ENCODE peak calls at places on chromosomes 6 and 20, in ten cellular contexts. J, V, B, R, P, T, H, G, C and Y are unnamed samples.

GRCh38 chr20:44215125-44215524 is 4.6 kb upstream of the OSER1 start:
- DNase-seq in G (peak), R (peak), H (peak), C (peak), J (peak), P (no peak), V (no peak), T (peak), B (peak), Y (peak)

GRCh38 chr20:3080939-3081388 is 3.6 kb downstream of the AVP start:
- DNase-seq in R (no peak), H (no peak), C (peak), P (no peak), B (no peak), V (no peak), T (no peak), J (no peak), G (peak), Y (peak)

GRCh38 chr6:134119481-134119880 is 67.1 kb upstream of the SLC2A12 start:
- DNase-seq in H (no peak), B (no peak), T (no peak), G (no peak), J (no peak), R (no peak), P (no peak), C (no peak), V (no peak), Y (no peak)

GRCh38 chr6:43702522-43703440 is 15.2 kb upstream of the MRPS18A start:
- DNase-seq in P (peak), H (peak), V (no peak), B (peak), J (no peak), C (peak), R (peak), G (peak), T (peak), Y (peak)

GRCh38 chr6:107786179-107786578 is 37.9 kb downstream of the SCML4 start:
- DNase-seq in V (no peak), B (no peak), T (no peak), G (no peak), C (no peak), P (no peak), J (peak), R (no peak), H (no peak), Y (no peak)

GRCh38 chr6:55047433-55048044 is 126.8 kb upstream of the HCRTR2 start:
- DNase-seq in B (peak), T (no peak), G (no peak), C (peak), H (no peak), V (no peak), J (no peak), R (no peak), P (no peak), Y (no peak)

GRCh38 chr6:105431226-105431625 is 28.3 kb upstream of the PREP start:
- DNase-seq in C (peak), J (no peak), B (peak), V (no peak), R (peak), P (no peak), G (peak), T (no peak), H (peak), Y (no peak)

GRCh38 chr20:36273414-36274247 is 32.5 kb upstream of the DLGAP4 start:
- DNase-seq in C (peak), J (no peak), V (peak), G (peak), R (no peak), H (peak), T (no peak), P (no peak), B (peak), Y (no peak)

GRCh38 chr20:43894531-43894930 is 20.1 kb upstream of the TOX2 start:
- DNase-seq in V (no peak), R (no peak), G (no peak), J (no peak), H (no peak), B (no peak), P (no peak), C (peak), T (no peak), Y (no peak)

GRCh38 chr6:35247642-35248231 is 11.8 kb upstream of the ZNF76 start:
- DNase-seq in V (no peak), C (no peak), H (no peak), T (no peak), G (no peak), P (no peak), B (no peak), R (no peak), J (no peak), Y (no peak)

GRCh38 chr20:38726849-38727601 is 2.7 kb downstream of the SLC32A1 start:
- DNase-seq in H (peak), V (no peak), G (peak), P (no peak), R (peak), T (no peak), J (peak), C (no peak), B (peak), Y (no peak)

GRCh38 chr20:56676001-56676400 is 46.9 kb downstream of the TFAP2C start:
- DNase-seq in T (no peak), J (no peak), V (no peak), P (no peak), C (no peak), B (peak), R (no peak), G (no peak), H (peak), Y (no peak)

GRCh38 chr6:33785766-33786165 is 3.2 kb downstream of the LEMD2 start:
- DNase-seq in R (no peak), P (peak), H (no peak), T (peak), G (peak), C (peak), J (no peak), V (no peak), B (no peak), Y (no peak)

GRCh38 chr6:2436391-2437154 is 191.2 kb upstream of the GMDS start:
- DNase-seq in P (no peak), H (no peak), B (no peak), V (no peak), C (no peak), R (no peak), T (no peak), J (no peak), G (no peak), Y (no peak)

GRCh38 chr6:56729719-56730118 is 87.0 kb upstream of the DST start:
- DNase-seq in J (no peak), C (peak), H (no peak), T (peak), P (peak), G (peak), R (no peak), B (no peak), V (peak), Y (no peak)

GRCh38 chr6:169589699-169590257 is 112.1 kb downstream of the WDR27 start:
- DNase-seq in C (peak), B (no peak), V (peak), G (no peak), H (no peak), J (no peak), T (peak), R (no peak), P (no peak), Y (no peak)

GRCh38 chr6:68108243-68108835 is 526.7 kb upstream of the ADGRB3 start:
- DNase-seq in B (no peak), R (no peak), G (peak), P (peak), T (peak), J (no peak), C (peak), V (no peak), H (no peak), Y (no peak)

GRCh38 chr20:51862796-51863195 is 60.5 kb upstream of the SALL4 start:
- DNase-seq in J (no peak), R (no peak), V (no peak), C (peak), H (no peak), P (no peak), B (no peak), T (peak), G (no peak), Y (no peak)

GRCh38 chr6:36032245-36032644 is 4.6 kb downstream of the MAPK14 start:
- DNase-seq in H (no peak), B (peak), R (no peak), V (no peak), J (no peak), P (no peak), T (no peak), C (no peak), G (no peak), Y (no peak)

GRCh38 chr6:129672883-129673631 is 36.9 kb downstream of the ARHGAP18 start:
- DNase-seq in B (peak), P (no peak), H (no peak), G (peak), C (peak), V (peak), R (no peak), J (no peak), T (peak), Y (no peak)

GRCh38 chr6:124007915-124008688 is 204.4 kb downstream of the NKAIN2 start:
- DNase-seq in G (no peak), R (no peak), P (no peak), J (no peak), H (no peak), T (no peak), B (no peak), V (no peak), C (no peak), Y (no peak)

GRCh38 chr6:149314325-149314724 is 3.2 kb upstream of the TAB2 start:
- DNase-seq in B (no peak), R (no peak), G (no peak), J (no peak), T (no peak), H (no peak), V (no peak), P (no peak), C (no peak), Y (no peak)

GRCh38 chr6:142903806-142904205 is 41.2 kb downstream of the HIVEP2 start:
- DNase-seq in V (no peak), J (no peak), H (no peak), R (no peak), T (peak), P (no peak), C (peak), B (peak), G (peak), Y (no peak)

GRCh38 chr6:158416841-158417759 is 104.8 kb downstream of the TULP4 start:
- DNase-seq in P (no peak), V (no peak), T (peak), B (no peak), G (no peak), J (no peak), H (no peak), C (peak), R (no peak), Y (no peak)

GRCh38 chr6:25991785-25992412 is 29.3 kb downstream of the TRIM38 start:
- DNase-seq in C (peak), B (peak), R (peak), G (peak), V (peak), J (peak), T (peak), P (no peak), H (peak), Y (peak)

GRCh38 chr6:151765444-151765886 is 42.0 kb upstream of the ESR1 start:
- DNase-seq in G (peak), V (peak), T (peak), B (peak), C (peak), P (peak), H (peak), R (peak), J (peak), Y (peak)

GRCh38 chr20:1533059-1533458 is 24.4 kb downstream of the SIRPD start:
- DNase-seq in V (no peak), R (no peak), B (peak), G (no peak), T (no peak), C (no peak), H (no peak), J (no peak), P (no peak), Y (no peak)

GRCh38 chr6:107637914-107638313 is 148.0 kb downstream of the SOBP start:
- DNase-seq in J (no peak), H (no peak), C (no peak), R (no peak), T (no peak), V (no peak), P (no peak), B (no peak), G (no peak), Y (no peak)

GRCh38 chr6:33668914-33669313 is 42.6 kb downstream of the UQCC2 start:
- DNase-seq in G (no peak), P (no peak), V (no peak), R (no peak), H (peak), J (peak), T (no peak), B (no peak), C (no peak), Y (no peak)

GRCh38 chr6:20403766-20404640 is 2.3 kb downstream of the E2F3 start:
- DNase-seq in V (peak), R (peak), T (peak), C (peak), J (peak), H (peak), G (peak), P (no peak), B (peak), Y (no peak)

GRCh38 chr20:532530-532929 is 11.1 kb downstream of the CSNK2A1 start:
- DNase-seq in G (no peak), P (no peak), R (no peak), V (no peak), B (no peak), C (no peak), T (no peak), J (no peak), H (no peak), Y (no peak)

GRCh38 chr20:19973920-19974620 is 43.1 kb upstream of the NAA20 start:
- DNase-seq in G (peak), H (no peak), C (peak), J (no peak), T (peak), R (no peak), P (no peak), B (peak), V (no peak), Y (peak)

GRCh38 chr6:13763740-13764381 is 50.5 kb downstream of the MCUR1 start:
- DNase-seq in P (no peak), G (no peak), J (no peak), R (no peak), V (no peak), T (no peak), B (peak), H (no peak), C (no peak), Y (no peak)

GRCh38 chr6:40443842-40444241 is 143.3 kb downstream of the LRFN2 start:
- DNase-seq in T (no peak), G (no peak), J (no peak), P (no peak), R (no peak), B (no peak), C (no peak), H (no peak), V (no peak), Y (no peak)
- TF ChIP-seq CTCF in T (no peak), G (no peak), J (no peak), P (no peak), R (no peak), B (no peak), C (no peak), H (no peak), V (no peak), Y (no peak)

DNA sequence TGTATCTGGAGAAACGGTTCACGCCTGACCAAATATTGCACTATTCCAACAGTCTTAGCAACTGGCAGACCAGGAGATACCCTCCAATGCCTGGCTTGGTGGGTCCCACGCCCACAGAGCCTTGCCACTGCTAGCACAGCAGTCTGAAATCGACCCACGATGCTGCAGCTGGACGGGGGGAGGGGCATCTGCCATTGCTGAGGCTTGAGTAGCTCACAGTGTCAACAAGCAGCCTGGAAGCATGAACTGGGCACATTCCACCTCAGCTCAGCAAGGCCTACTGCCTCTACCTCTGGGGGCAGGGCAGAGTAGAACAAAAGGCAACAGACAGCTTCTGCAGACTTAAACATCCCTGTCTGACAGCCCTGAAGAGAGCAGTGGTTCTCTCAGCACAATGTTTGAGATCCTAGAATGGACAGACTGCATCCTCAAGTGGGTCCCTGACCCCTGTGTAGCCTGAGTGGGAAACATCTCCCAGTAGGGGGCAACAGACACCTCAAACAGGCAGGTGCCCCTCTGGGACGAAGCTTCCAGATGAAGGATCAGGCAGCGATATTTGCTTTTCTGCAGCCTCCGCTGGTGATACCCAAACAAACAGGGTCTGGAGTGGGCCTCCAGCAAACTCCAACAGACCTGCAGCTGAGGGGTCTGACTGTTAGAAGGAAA is 90.0 kb upstream of the ECI2 start:
- DNase-seq in T (peak), C (peak), R (peak), J (no peak), V (no peak), B (peak), P (no peak), G (no peak), H (no peak), Y (no peak)
- H3K4me3 ChIP-seq in T (no peak), C (no peak), R (no peak), J (no peak), V (no peak), B (no peak), P (no peak), G (no peak), H (no peak), Y (no peak)

GRCh38 chr6:37607949-37608348 is 89.7 kb downstream of the MDGA1 start:
- DNase-seq in T (peak), V (no peak), G (peak), R (peak), P (no peak), H (no peak), C (peak), B (peak), J (no peak), Y (no peak)
- TF ChIP-seq CTCF in T (peak), V (no peak), G (peak), R (peak), P (peak), H (peak), C (peak), B (peak), J (no peak), Y (no peak)

DNA sequence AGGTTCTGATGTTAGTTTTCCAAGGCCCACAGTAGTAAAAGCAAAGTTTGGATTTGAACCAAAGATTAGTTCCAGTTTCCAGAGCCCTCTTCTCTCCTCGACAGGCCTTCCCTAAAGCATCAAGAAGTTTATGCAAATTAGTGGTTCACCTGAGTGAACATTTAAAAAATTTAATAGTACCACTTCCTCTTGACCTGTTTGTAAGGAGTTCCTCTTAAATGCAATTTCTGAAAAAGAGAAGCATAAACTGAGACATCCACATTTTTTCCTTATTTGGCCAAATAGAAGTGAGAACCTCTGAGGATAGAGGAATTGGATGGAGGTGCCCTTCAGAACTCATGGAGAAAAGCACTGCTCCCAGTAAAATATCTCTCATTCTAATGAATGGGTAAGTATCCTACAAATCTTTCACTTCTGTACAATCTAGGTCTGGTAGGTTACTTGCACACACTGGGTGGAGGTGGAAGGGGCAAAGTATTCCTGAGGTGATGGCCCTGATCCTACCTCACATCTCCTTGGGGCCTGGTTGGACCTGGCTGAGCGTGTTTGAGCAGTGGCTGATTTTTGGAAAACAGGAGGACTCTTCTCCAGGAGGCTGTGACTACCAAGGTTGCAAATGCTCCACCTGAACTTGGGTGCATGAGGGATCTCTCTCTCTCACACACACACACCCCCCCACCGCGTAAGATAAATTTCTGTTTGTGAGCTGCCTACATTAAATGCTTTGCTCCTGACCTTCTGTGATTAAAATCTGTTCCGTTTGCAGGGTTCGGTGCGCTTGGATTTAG is 1.0 kb upstream of the DSE start:
- DNase-seq in P (no peak), V (no peak), H (peak), G (no peak), T (no peak), R (no peak), J (no peak), C (no peak), B (no peak), Y (no peak)
- H3K4me3 ChIP-seq in P (peak), V (no peak), H (no peak), G (peak), T (peak), R (peak), J (no peak), C (peak), B (no peak), Y (peak)

DNA sequence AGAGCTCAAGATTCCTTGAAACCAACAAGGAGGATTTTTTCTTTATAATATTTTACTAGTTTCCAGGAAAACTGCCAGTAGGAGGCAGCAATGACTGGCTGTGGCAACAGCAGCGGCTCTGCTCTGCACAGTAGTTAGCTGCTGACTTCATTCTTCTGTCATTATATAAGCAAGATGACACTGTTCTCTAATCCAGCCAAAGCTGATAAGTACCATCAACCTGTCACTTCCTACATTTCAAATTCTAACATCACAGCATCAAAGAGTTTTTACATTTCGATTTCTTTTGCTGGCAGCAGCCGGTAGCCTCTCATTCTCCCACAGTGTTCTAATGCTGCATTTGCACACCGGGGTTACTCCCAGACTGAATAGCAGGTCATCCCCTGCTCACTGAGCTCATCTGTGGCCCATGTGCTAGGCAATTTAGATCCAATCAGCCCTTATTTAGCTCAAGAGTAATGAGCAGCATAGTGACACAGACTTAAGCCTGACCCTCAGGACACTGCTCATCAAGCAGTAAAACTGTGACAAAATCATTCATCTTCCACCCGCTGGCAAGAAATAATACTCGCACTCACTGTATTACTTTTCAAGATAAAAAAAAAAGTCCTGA is 67.8 kb downstream of the MMS22L start:
- DNase-seq in T (peak), V (peak), J (no peak), B (peak), C (peak), P (peak), H (peak), G (peak), R (peak), Y (no peak)
- TF ChIP-seq CTCF in T (peak), V (peak), J (no peak), B (no peak), C (peak), P (peak), H (peak), G (peak), R (peak), Y (peak)